ENCODE peak calls at places on chromosome 20, in seven cellular contexts. L, Y, C, T, Q, H and X are unnamed samples.

GRCh38 chr20:4898282-4898681 is 103.0 kb downstream of the SLC23A2 start:
- DNase-seq in H (peak), C (peak), Q (no peak), Y (peak), L (peak), T (no peak), X (no peak)

GRCh38 chr20:23926941-23927872 is 47.7 kb upstream of the CST5 start:
- DNase-seq in Y (no peak), Q (no peak), H (peak), C (no peak), L (peak), T (no peak), X (no peak)

GRCh38 chr20:19453369-19453768 is 240.9 kb downstream of the SLC24A3 start:
- DNase-seq in Q (no peak), T (no peak), L (no peak), C (no peak), Y (no peak), H (no peak), X (no peak)

GRCh38 chr20:64257107-64257757 is 1.7 kb downstream of the PCMTD2 start:
- DNase-seq in L (no peak), C (no peak), Q (no peak), T (no peak), Y (no peak), H (no peak), X (no peak)

GRCh38 chr20:44348168-44348659 is 7.3 kb upstream of the HNF4A start:
- DNase-seq in Y (no peak), C (no peak), T (no peak), H (no peak), L (no peak), Q (no peak), X (no peak)

GRCh38 chr20:3731944-3732326 is 550 bp upstream of the HSPA12B start:
- DNase-seq in Q (no peak), Y (no peak), C (no peak), L (no peak), T (no peak), H (no peak), X (no peak)

GRCh38 chr20:38084425-38084951 is 50.9 kb downstream of the RPRD1B start:
- DNase-seq in H (peak), T (peak), Q (no peak), C (no peak), Y (peak), L (peak), X (no peak)

GRCh38 chr20:49361872-49362663 is 84.2 kb upstream of the ZNFX1 start:
- DNase-seq in Y (no peak), L (no peak), Q (no peak), C (no peak), H (no peak), T (no peak), X (no peak)

GRCh38 chr20:7497985-7498384 is 442.3 kb downstream of the HAO1 start:
- DNase-seq in T (peak), Y (peak), Q (no peak), H (peak), C (peak), L (peak), X (no peak)

GRCh38 chr20:36574278-36575065 is 1.1 kb downstream of the TGIF2 start:
- DNase-seq in Y (peak), Q (no peak), L (peak), C (peak), H (peak), T (peak), X (peak)

GRCh38 chr20:36082516-36082915 is 72.0 kb upstream of the EPB41L1 start:
- DNase-seq in L (no peak), T (peak), Q (no peak), Y (no peak), C (no peak), H (no peak), X (no peak)

GRCh38 chr20:1810926-1811620 is 84.1 kb upstream of the SIRPA start:
- DNase-seq in Q (no peak), C (no peak), H (peak), T (no peak), Y (peak), L (peak), X (no peak)

GRCh38 chr20:44642203-44643153 is 9.0 kb downstream of the ADA start:
- DNase-seq in H (peak), T (peak), L (peak), Y (peak), Q (no peak), C (peak), X (peak)

GRCh38 chr20:50317644-50318043 is 127.0 kb downstream of the CEBPB start:
- DNase-seq in H (no peak), T (no peak), C (no peak), L (no peak), Q (no peak), Y (no peak), X (no peak)

GRCh38 chr20:16732506-16733152 is 2.8 kb downstream of the SNRPB2 start:
- DNase-seq in H (no peak), C (no peak), L (peak), T (no peak), Y (no peak), Q (no peak), X (no peak)

GRCh38 chr20:57620999-57621398 is 773 bp upstream of the ZBP1 start:
- DNase-seq in Y (no peak), C (no peak), L (no peak), Q (no peak), H (no peak), T (no peak), X (no peak)

DNA sequence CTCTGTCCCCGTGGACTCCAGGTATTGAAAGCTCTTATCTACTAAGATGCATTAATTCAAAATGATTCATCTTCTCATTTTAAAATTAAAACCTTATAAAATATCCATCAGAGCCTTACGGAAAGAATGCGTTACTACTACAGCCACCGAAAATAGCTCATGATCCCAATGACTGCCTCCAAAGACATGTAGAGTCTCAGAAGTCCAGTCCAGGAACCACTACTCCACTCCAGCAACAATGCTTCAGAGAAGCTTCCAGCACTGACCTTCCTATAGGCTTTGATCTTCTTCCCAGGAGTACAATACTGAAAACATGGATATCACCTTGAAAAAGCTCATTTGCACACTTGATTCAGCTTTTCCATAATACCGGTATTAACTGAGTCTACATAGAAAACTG is 94.3 kb downstream of the CHD6 start:
- DNase-seq in Q (no peak), L (no peak), T (no peak), C (no peak), H (no peak), Y (no peak), X (no peak)
- TF ChIP-seq CTCF in Q (no peak), L (no peak), T (no peak), C (no peak), H (no peak), Y (no peak), X (no peak)

GRCh38 chr20:46355778-46356177 is 47.5 kb upstream of the CDH22 start:
- DNase-seq in T (no peak), Q (no peak), L (no peak), H (no peak), C (no peak), Y (no peak), X (no peak)
- TF ChIP-seq CTCF in T (no peak), Q (no peak), L (no peak), H (no peak), C (no peak), Y (no peak), X (no peak)

GRCh38 chr20:25197173-25197869 is 1.8 kb downstream of the ENTPD6 start:
- DNase-seq in L (no peak), C (no peak), T (no peak), Q (no peak), H (no peak), Y (no peak), X (no peak)

GRCh38 chr20:25196701-25197120 is 1.2 kb downstream of the ENTPD6 start:
- DNase-seq in Q (no peak), Y (no peak), H (no peak), T (no peak), C (no peak), L (no peak), X (no peak)

GRCh38 chr20:25195962-25196700 is 619 bp downstream of the ENTPD6 start:
- DNase-seq in Y (peak), T (peak), H (peak), C (peak), Q (no peak), L (no peak), X (peak)

GRCh38 chr20:25194333-25194972 is 1.1 kb upstream of the ENTPD6 start:
- DNase-seq in C (no peak), Q (no peak), T (no peak), H (no peak), Y (no peak), L (no peak), X (no peak)

DNA sequence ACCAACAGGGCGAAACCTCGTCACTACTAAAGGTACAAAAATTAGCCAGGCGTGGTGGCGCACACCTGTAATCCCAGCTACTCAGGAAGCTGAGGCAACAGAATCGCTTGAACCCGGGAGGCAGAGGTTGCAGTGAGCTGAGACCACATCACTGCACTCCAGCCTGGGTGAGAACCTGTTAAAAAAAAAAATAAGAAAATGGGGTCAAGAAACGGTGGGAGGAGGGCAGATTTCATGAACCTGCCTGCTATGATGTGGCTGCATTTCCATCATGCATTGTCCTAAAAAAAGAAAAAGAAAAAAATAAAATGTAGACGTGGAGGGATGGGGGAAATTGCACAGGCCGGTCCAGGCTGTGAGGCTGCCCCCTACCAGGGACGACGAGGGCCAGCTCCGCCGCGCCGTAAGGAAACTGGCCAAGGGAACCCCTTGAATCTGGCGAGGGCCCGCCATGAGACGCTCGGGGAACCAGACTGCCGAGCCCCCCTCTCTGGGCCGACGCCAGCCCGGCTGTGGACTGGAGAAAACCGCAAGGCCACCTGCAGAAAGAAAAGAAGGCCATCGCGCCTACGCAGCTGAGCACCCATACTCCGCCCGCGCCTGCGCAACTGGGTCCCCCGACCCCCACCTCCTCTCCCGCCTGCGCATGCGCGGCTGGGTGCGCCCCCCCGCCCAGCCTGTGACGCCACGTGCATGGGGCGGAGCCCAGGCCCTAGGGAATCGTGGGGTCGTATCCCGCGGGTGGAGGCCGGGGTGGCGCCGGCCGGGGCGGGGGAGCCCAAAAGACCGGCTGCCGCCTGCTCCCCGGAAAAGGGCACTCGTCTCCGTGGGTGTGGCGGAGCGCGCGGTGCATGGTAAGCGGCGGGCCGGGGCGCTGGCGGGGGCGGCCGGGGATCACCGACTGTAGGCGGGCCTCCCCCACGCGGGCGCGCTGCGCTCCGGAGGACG is at the start of gene ENTPD6:
- DNase-seq in L (peak), H (peak), C (peak), Q (peak), Y (peak), T (peak), X (peak)
- TF ChIP-seq CTCF in L (peak), H (no peak), C (no peak), Q (peak), Y (peak), T (peak), X (no peak)

DNA sequence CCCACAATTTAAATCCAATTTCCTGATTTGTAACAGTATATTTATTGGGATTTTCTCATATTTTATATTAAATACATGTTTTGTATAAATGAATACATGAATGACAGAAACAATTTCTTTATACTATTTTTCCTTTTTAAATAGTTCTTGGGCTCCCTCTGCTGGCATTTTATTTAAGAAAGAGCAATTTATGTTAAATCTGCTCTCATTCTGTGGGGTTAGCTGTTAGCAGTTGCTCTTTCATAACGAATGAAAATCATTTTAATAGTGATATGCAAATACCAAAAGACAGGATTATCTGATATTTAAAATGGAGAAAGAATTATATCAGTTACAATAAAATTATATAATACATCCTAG is 118.3 kb downstream of the RALGAPA2 start:
- DNase-seq in Y (peak), C (peak), L (peak), T (peak), H (peak), Q (no peak), X (no peak)
- TF ChIP-seq CTCF in Y (peak), C (peak), L (peak), T (peak), H (peak), Q (peak), X (no peak)

GRCh38 chr20:17897566-17898307 is 70.9 kb downstream of the SNX5 start:
- DNase-seq in Y (no peak), T (no peak), Q (no peak), H (no peak), C (no peak), L (no peak), X (no peak)

GRCh38 chr20:17896247-17896723 is 72.3 kb downstream of the SNX5 start:
- DNase-seq in H (peak), C (no peak), L (peak), T (no peak), Y (no peak), Q (no peak), X (no peak)

GRCh38 chr20:17898548-17898994 is 70.0 kb downstream of the SNX5 start:
- DNase-seq in C (peak), Y (peak), L (peak), T (peak), Q (no peak), H (peak), X (peak)

GRCh38 chr20:17895641-17896246 is 72.8 kb downstream of the SNX5 start:
- DNase-seq in Q (no peak), H (peak), L (peak), C (no peak), Y (peak), T (no peak), X (peak)

DNA sequence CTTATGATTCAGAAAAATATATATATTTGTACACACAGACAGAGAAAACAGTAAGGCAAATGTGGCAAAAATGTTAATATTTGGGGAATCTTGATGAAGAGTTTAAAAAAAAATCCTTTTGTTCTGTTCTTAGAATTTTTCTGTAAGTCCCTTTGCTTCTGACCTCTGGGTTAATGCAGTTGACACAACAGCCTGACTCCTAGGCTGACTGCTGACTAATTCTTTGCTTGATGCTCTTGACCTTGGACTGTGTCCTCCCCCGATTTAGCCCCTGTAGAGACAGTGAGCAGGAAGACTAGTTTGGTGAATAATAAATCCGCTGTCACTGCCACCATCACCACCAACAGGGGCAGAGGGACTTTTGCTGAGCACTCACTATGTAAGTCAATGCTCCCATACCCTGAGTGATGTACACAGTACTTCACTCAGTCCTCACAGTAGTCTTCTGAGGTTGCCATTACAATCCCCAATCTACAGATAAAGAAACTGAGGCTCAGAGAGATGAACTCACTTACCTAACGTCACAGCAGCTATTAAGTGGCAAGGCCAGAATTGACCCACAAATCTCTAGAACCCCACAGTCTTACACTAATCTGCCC is 71.7 kb downstream of the SNX5 start:
- DNase-seq in H (peak), T (no peak), Y (no peak), C (no peak), Q (no peak), L (no peak), X (peak)
- TF ChIP-seq CTCF in H (no peak), T (no peak), Y (no peak), C (no peak), Q (no peak), L (no peak), X (no peak)

GRCh38 chr20:59738851-59739250 is 134.5 kb downstream of the PHACTR3 start:
- DNase-seq in T (no peak), L (no peak), Q (no peak), Y (no peak), H (no peak), C (no peak), X (no peak)

GRCh38 chr20:59740621-59741020 is 136.3 kb downstream of the PHACTR3 start:
- DNase-seq in Y (no peak), T (no peak), H (no peak), Q (no peak), L (no peak), C (no peak), X (no peak)

GRCh38 chr20:59743308-59743707 is 139.0 kb downstream of the PHACTR3 start:
- DNase-seq in T (no peak), Y (no peak), H (no peak), Q (no peak), L (no peak), C (no peak), X (no peak)

GRCh38 chr20:59742351-59743095 is 138.2 kb downstream of the PHACTR3 start:
- DNase-seq in C (no peak), H (no peak), L (no peak), T (no peak), Y (no peak), Q (no peak), X (no peak)

DNA sequence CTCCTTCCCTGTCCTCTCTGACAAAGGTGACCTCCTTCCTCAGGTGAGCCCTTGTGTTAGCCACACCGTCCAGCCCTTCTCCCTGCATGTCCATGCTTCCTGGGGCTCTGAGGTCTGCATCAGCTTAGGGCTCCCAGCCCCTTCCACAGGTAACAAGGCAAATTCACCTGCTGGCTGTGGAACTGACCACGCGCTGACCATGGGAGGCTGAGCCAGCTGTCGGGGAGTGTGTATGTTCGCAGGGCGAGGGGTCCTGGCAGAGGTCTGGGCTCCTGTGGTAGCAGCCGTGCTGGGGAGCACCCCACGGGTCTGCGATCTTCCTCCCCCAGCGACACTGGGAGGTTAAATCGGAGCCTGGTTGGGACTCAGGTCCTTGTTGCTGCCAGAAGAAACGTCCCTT is 136.7 kb downstream of the PHACTR3 start:
- DNase-seq in L (no peak), T (no peak), Q (no peak), Y (no peak), H (no peak), C (no peak), X (no peak)
- TF ChIP-seq CTCF in L (no peak), T (no peak), Q (no peak), Y (no peak), H (no peak), C (no peak), X (no peak)

GRCh38 chr20:47665221-47665991 is 119.9 kb downstream of the SULF2 start:
- DNase-seq in T (no peak), Q (no peak), C (peak), H (no peak), L (no peak), Y (no peak), X (no peak)
- TF ChIP-seq CTCF in T (no peak), Q (no peak), C (no peak), H (no peak), L (no peak), Y (no peak), X (no peak)

GRCh38 chr20:46549188-46549967 is 1.1 kb downstream of the OCSTAMP start:
- DNase-seq in C (no peak), H (no peak), L (no peak), T (no peak), Q (no peak), Y (no peak), X (no peak)
- TF ChIP-seq CTCF in C (no peak), H (no peak), L (no peak), T (no peak), Q (no peak), Y (no peak), X (no peak)